ENCODE peak calls at places on chromosomes 4 and X, in seven cellular contexts. E is HCT116, J is HepG2, Y is SK-N-SH, B is K562, O is GM12878, C is H1. D is an unnamed sample.

GRCh38 chr4:147303506-147303905 is 177.4 kb upstream of the EDNRA start:
- DNase-seq in C (no peak), O (no peak), J (no peak), Y (no peak), B (no peak), E (no peak), D (no peak)

GRCh38 chrX:11666180-11666579 is 460 bp upstream of the ARHGAP6 start:
- DNase-seq in B (no peak), J (no peak), O (no peak), Y (peak), E (no peak), C (peak), D (no peak)

GRCh38 chr4:168515222-168516011 is 18.6 kb downstream of the PALLD start:
- DNase-seq in E (no peak), C (no peak), B (no peak), J (no peak), O (no peak), Y (no peak), D (no peak)

GRCh38 chr4:165201806-165202205 is 5.6 kb upstream of the KLHL2 start:
- DNase-seq in J (no peak), C (no peak), O (no peak), B (no peak), Y (no peak), E (no peak), D (no peak)

GRCh38 chrX:155070038-155070437 is 898 bp downstream of the CMC4 start:
- DNase-seq in E (no peak), B (peak), C (no peak), J (no peak), Y (no peak), O (no peak), D (no peak)

GRCh38 chr4:112510191-112510467 is 5.9 kb downstream of the NEUROG2 start:
- DNase-seq in O (no peak), E (no peak), Y (peak), B (no peak), C (no peak), J (no peak), D (no peak)

GRCh38 chrX:130224810-130225209 is 43.9 kb downstream of the ZNF280C start:
- DNase-seq in O (no peak), C (no peak), J (no peak), Y (no peak), B (no peak), E (no peak), D (peak)

GRCh38 chr4:125042031-125042430 is 272.7 kb upstream of the FAT4 start:
- DNase-seq in B (no peak), Y (no peak), E (no peak), J (no peak), O (no peak), C (no peak), D (no peak)

GRCh38 chrX:86002076-86002896 is 45.1 kb downstream of the CHM start:
- DNase-seq in J (peak), O (no peak), C (peak), Y (no peak), B (peak), E (peak), D (no peak)

GRCh38 chr4:83231620-83232056 is 53.0 kb downstream of the COQ2 start:
- DNase-seq in Y (no peak), B (no peak), C (no peak), E (no peak), O (peak), J (peak), D (no peak)

GRCh38 chrX:40005290-40006011 is 92.3 kb downstream of the BCOR start:
- DNase-seq in J (no peak), C (peak), O (no peak), E (no peak), B (no peak), Y (no peak), D (no peak)

GRCh38 chr4:52843351-52843750 is 18.8 kb upstream of the RASL11B start:
- DNase-seq in J (no peak), O (no peak), Y (no peak), C (no peak), B (no peak), E (no peak), D (no peak)

GRCh38 chr4:62709618-62710252 is 1509.6 kb downstream of the ADGRL3 start:
- DNase-seq in Y (peak), O (no peak), B (peak), E (no peak), J (peak), C (no peak), D (no peak)

GRCh38 chr4:3530663-3531254 is 1.5 kb downstream of the LRPAP1 start:
- DNase-seq in E (no peak), Y (no peak), O (no peak), J (no peak), B (no peak), C (no peak), D (no peak)

GRCh38 chr4:3530051-3530450 is 2.2 kb downstream of the LRPAP1 start:
- DNase-seq in J (no peak), O (no peak), E (no peak), Y (no peak), C (no peak), B (no peak), D (no peak)

GRCh38 chr4:3531306-3531886 is 826 bp downstream of the LRPAP1 start:
- DNase-seq in J (no peak), Y (no peak), E (no peak), O (no peak), C (no peak), B (no peak), D (peak)

GRCh38 chr4:3527914-3528876 is 4.0 kb downstream of the LRPAP1 start:
- DNase-seq in O (no peak), E (no peak), B (no peak), Y (no peak), J (no peak), C (no peak), D (no peak)

GRCh38 chr4:3529363-3529762 is 2.9 kb downstream of the LRPAP1 start:
- DNase-seq in C (no peak), J (no peak), E (no peak), Y (no peak), B (no peak), O (no peak), D (no peak)
- TF ChIP-seq JUND in C (no peak), J (no peak), E (no peak), Y (no peak), B (no peak), O (no peak), D (no peak)

DNA sequence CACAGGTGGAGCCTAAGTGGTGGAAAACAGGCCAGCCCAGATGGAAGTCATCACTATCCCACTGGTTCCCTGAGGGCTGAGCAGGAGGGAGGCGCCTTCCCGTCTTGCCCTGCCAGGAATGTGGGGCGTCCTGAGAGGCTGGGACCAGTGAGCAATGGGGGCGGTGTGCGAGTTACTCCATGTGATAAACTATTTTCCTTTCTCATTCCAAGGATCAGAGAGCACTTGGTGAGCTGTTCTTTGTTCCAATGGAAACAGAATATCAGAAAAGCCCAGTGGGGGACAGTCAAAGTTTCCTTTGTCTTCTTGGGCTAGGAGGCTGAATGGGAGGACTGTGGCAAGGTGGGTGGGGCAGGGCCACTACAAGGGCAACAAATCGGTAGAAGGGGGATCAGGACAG is 86.2 kb downstream of the NHSL2 start:
- DNase-seq in O (no peak), J (no peak), C (peak), Y (no peak), E (no peak), B (no peak), D (no peak)
- TF ChIP-seq JUND in O (no peak), J (no peak), C (no peak), Y (no peak), E (no peak), B (no peak), D (no peak)

GRCh38 chr4:99811117-99811516 is 5.5 kb upstream of the DAPP1 start:
- DNase-seq in J (no peak), Y (no peak), C (no peak), E (no peak), B (no peak), O (no peak), D (no peak)

GRCh38 chr4:99809326-99809725 is 7.3 kb upstream of the DAPP1 start:
- DNase-seq in E (no peak), O (no peak), C (no peak), B (no peak), J (no peak), Y (no peak), D (no peak)

GRCh38 chr4:99808260-99808857 is 8.3 kb upstream of the DAPP1 start:
- DNase-seq in Y (peak), C (peak), E (peak), J (peak), O (no peak), B (peak), D (peak)

GRCh38 chr4:99810536-99810935 is 6.1 kb upstream of the DAPP1 start:
- DNase-seq in Y (no peak), O (no peak), E (no peak), J (no peak), C (no peak), B (no peak), D (no peak)

GRCh38 chr4:99811850-99812249 is 4.8 kb upstream of the DAPP1 start:
- DNase-seq in Y (no peak), O (no peak), J (peak), B (peak), C (no peak), E (peak), D (no peak)
- TF ChIP-seq JUND in Y (no peak), O (no peak), J (no peak), B (no peak), C (no peak), E (no peak), D (no peak)

DNA sequence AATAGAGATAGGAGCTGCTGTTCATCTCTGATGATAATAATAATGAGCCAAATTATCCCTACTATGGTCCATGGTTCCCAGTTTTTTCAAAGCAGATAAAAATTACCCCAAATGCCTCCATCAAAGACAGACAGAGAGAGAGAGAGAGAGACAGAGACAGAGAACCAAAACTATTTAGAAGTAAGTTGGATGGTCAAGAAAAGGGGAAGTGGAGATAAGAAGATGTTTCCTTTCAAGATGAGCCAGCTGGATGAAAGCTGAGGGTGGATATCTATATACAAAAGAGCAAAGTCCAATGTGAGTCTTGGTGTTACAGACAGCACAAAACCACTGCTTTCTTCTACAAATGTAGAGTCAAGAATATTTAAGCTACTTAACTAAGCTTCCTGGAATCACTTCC is 173.9 kb downstream of the GRIA3 start:
- DNase-seq in Y (no peak), C (no peak), E (no peak), J (no peak), O (peak), B (no peak), D (no peak)
- TF ChIP-seq JUND in Y (no peak), C (no peak), E (no peak), J (no peak), O (no peak), B (no peak), D (no peak)

DNA sequence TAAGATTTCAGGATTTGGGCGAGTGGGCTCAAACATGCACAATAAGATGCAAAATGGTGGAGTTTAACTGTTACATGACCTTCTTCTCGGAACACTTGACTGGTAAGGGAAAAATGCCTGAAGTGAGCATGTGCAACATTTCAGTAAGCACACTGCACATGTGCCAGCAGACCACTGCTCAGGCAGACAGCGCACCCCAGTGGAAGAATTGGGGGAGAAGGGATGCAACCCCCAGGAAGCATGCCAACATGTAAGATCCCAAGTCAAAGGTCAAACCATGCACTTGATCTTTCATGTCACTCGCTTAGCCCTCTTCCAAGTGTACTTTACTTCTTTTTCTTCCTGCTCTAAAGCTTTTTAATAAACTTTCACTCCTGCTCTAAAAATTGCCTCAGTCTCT is 256.3 kb downstream of the CENPC start:
- DNase-seq in J (peak), Y (peak), C (peak), O (no peak), E (no peak), B (peak), D (no peak)
- TF ChIP-seq JUND in J (no peak), Y (no peak), C (no peak), O (no peak), E (no peak), B (no peak), D (no peak)